ENCODE peak calls at places on chromosomes 13 and 19, in five cellular contexts. V is K562, X is HepG2, U is SK-N-SH, T is GM12878. Z is an unnamed sample.

GRCh38 chr13:39684531-39685137 is 29.2 kb downstream of the COG6 start:
- DNase-seq in V (peak), X (peak), U (peak), T (no peak), Z (no peak)

GRCh38 chr13:20499986-20500385 is 25.7 kb downstream of the CRYL1 start:
- DNase-seq in V (no peak), X (no peak), U (no peak), T (no peak), Z (no peak)

GRCh38 chr13:99481357-99481756 is 19.9 kb upstream of the TM9SF2 start:
- DNase-seq in V (no peak), X (no peak), U (no peak), T (no peak), Z (no peak)

GRCh38 chr19:8609210-8610040 is 1.1 kb downstream of the ADAMTS10 start:
- DNase-seq in V (no peak), X (peak), U (peak), T (no peak), Z (peak)

GRCh38 chr19:14449321-14449720 is 16.2 kb downstream of the PKN1 start:
- DNase-seq in V (no peak), X (no peak), U (no peak), T (no peak), Z (no peak)

GRCh38 chr19:19405919-19406877 is 723 bp downstream of the GATAD2A start:
- DNase-seq in V (peak), X (no peak), U (peak), T (no peak), Z (peak)

GRCh38 chr13:79966039-79966438 is 374.9 kb downstream of the SPRY2 start:
- DNase-seq in V (no peak), X (no peak), U (no peak), T (no peak), Z (peak)

GRCh38 chr13:46181799-46182490 is at the start of gene LCP1:
- DNase-seq in V (peak), X (no peak), U (no peak), T (peak), Z (peak)

GRCh38 chr19:18633321-18633720 is 3.5 kb upstream of the KLHL26 start:
- DNase-seq in V (no peak), X (no peak), U (peak), T (no peak), Z (no peak)

GRCh38 chr13:101942038-101942437 is 459.8 kb downstream of the FGF14 start:
- DNase-seq in V (no peak), X (peak), U (peak), T (no peak), Z (no peak)

GRCh38 chr13:111076156-111077013 is 38.7 kb upstream of the ARHGEF7 start:
- DNase-seq in V (no peak), X (no peak), U (no peak), T (no peak), Z (no peak)

GRCh38 chr19:34662919-34663318 is 14.0 kb downstream of the SCGB2B2 start:
- DNase-seq in V (peak), X (peak), U (peak), T (no peak), Z (peak)

GRCh38 chr19:7478173-7478842 is 10.5 kb downstream of the PEX11G start:
- DNase-seq in V (no peak), X (no peak), U (peak), T (no peak), Z (no peak)

GRCh38 chr19:31349160-31349881 is at the start of gene TSHZ3:
- DNase-seq in V (peak), X (no peak), U (peak), T (no peak), Z (peak)

GRCh38 chr13:97278395-97279078 is 56.4 kb downstream of the MBNL2 start:
- DNase-seq in V (no peak), X (no peak), U (no peak), T (no peak), Z (no peak)

GRCh38 chr19:40523322-40524047 is 53.2 kb upstream of the SHKBP1 start:
- DNase-seq in V (peak), X (peak), U (peak), T (no peak), Z (peak)

GRCh38 chr19:5078179-5078578 is 109.3 kb downstream of the KDM4B start:
- DNase-seq in V (no peak), X (no peak), U (no peak), T (no peak), Z (peak)

GRCh38 chr13:48783831-48784230 is 130.1 kb downstream of the CYSLTR2 start:
- DNase-seq in V (no peak), X (no peak), U (no peak), T (no peak), Z (peak)

GRCh38 chr19:45784096-45784495 is 1.8 kb upstream of the DMPK start:
- DNase-seq in V (no peak), X (no peak), U (no peak), T (no peak), Z (no peak)

GRCh38 chr19:28245937-28246336 is 967.0 kb downstream of the UQCRFS1 start:
- DNase-seq in V (no peak), X (no peak), U (no peak), T (no peak), Z (no peak)

GRCh38 chr13:38905861-38906260 is 84.8 kb downstream of the STOML3 start:
- DNase-seq in V (no peak), X (no peak), U (no peak), T (no peak), Z (no peak)

GRCh38 chr19:51258761-51259160 is 7.9 kb downstream of the SIGLECL1 start:
- DNase-seq in V (no peak), X (no peak), U (no peak), T (no peak), Z (no peak)

GRCh38 chr13:75963318-75963717 is 327.2 kb downstream of the LMO7 start:
- DNase-seq in V (peak), X (peak), U (no peak), T (no peak), Z (no peak)

GRCh38 chr13:107715496-107715895 is 499.8 kb downstream of the LIG4 start:
- DNase-seq in V (no peak), X (no peak), U (no peak), T (no peak), Z (no peak)

GRCh38 chr19:4597975-4598671 is 38.6 kb upstream of the SEMA6B start:
- DNase-seq in V (peak), X (no peak), U (peak), T (no peak), Z (peak)

GRCh38 chr19:17530586-17530985 is 19.1 kb downstream of the PGLS start:
- DNase-seq in V (no peak), X (peak), U (no peak), T (no peak), Z (no peak)

GRCh38 chr19:35395762-35396199 is 24.9 kb downstream of the GPR42 start:
- DNase-seq in V (no peak), X (peak), U (peak), T (no peak), Z (no peak)

GRCh38 chr19:1654178-1654792 is 1.9 kb upstream of the TCF3 start:
- DNase-seq in V (no peak), X (no peak), U (no peak), T (no peak), Z (no peak)

GRCh38 chr19:1355258-1355973 is 28.3 kb upstream of the NDUFS7 start:
- DNase-seq in V (peak), X (no peak), U (peak), T (no peak), Z (no peak)

GRCh38 chr13:91406619-91407018 is 8.2 kb downstream of the GPC5 start:
- DNase-seq in V (peak), X (peak), U (peak), T (no peak), Z (peak)

GRCh38 chr13:85586422-85586831 is 212.8 kb downstream of the SLITRK6 start:
- DNase-seq in V (no peak), X (no peak), U (no peak), T (no peak), Z (no peak)

GRCh38 chr19:23867895-23868294 is 46.8 kb upstream of the ZNF726 start:
- DNase-seq in V (peak), X (no peak), U (peak), T (no peak), Z (no peak)

DNA sequence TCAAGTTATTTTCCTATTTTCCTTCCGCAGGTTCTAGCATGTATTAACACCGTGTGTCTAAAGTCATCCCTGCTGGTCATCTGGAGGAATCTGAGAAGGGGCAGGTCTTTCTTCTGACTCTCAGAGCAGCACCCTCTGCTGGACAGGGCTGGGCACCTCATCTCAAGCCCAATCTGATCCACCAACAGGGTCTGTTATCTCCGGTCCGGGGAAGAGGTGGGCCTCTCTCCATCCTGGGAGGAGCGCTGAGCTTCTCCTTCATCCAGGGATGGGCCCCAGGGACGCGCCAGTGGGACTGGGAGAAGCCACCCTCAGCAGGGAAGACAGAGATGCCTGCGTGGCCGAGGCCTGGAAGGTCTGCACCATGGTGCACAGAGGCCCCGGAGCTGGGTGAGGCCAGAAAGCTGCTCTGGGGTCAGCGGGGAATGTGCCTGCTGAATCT is 26.0 kb upstream of the ZNF331 start:
- DNase-seq in V (peak), X (peak), U (peak), T (no peak), Z (peak)
- TF ChIP-seq GABPA in V (no peak), X (no peak), U (no peak), T (no peak), Z (no peak)

DNA sequence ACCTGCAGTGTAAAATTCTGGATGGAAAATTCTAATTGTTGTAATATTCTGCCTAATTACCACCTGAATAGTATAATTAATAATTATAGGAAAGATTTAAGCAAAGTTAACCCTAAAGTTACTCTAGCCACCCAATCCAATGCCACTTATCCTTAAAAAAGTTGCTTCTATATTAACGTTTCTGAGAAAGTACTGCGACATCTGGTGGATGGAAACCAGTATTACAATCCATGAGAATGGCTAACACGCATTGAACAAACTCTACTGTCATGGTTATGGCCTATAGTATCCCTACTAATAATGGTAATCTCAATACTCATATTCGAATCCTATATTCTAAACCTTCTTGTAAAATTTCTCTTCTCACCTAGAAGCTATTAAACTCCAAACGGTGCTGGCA is 1551.8 kb downstream of the SLITRK1 start:
- DNase-seq in V (peak), X (peak), U (no peak), T (no peak), Z (no peak)
- TF ChIP-seq REST in V (no peak), X (no peak), U (no peak), T (no peak), Z (no peak)

GRCh38 chr13:50592412-50593145 is 250.9 kb downstream of the DLEU7 start:
- DNase-seq in V (no peak), X (no peak), U (no peak), T (no peak), Z (no peak)
- TF ChIP-seq GABPA in V (no peak), X (no peak), U (no peak), T (no peak), Z (no peak)

GRCh38 chr19:42441047-42441440 is 1.7 kb downstream of the CXCL17 start:
- DNase-seq in V (peak), X (peak), U (no peak), T (no peak), Z (peak)
- TF ChIP-seq REST in V (no peak), X (no peak), U (no peak), T (no peak), Z (peak)

DNA sequence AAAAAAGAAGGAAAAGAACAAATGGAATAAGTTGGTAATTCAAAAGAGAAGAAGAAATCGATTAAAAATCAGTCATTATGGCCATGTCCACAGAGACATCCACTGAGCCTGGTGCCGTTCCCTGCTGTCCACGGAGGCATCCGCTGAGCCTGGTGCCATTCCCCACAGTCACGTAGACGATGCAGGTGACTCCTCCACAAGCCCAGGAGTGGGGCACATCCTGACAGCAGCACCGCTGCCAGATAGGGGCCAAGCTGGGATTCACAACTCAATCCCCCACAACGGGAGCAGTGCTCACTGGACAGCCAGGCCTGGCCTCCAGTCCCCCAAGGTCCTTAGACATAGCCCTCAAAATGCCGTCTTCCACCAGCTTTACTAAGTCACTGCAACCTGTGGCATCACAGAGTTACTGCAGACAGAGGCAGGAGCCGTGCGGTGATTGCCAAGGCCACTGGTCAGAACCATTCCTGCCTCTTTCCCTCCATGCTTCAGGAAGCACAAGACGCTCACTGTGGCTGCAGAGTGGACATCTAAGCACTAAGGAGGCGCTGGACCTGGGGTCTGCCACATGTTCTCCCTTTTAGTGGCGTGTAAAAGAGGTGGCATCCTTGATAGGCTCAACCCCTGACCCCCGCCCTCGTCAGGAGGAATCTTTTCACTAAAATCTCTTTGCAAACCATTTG is 131.5 kb upstream of the SPACA7 start:
- DNase-seq in V (no peak), X (no peak), U (no peak), T (no peak), Z (no peak)
- TF ChIP-seq GABPA in V (no peak), X (no peak), U (no peak), T (no peak), Z (no peak)

GRCh38 chr19:33559996-33560395 is 38.4 kb upstream of the PEPD start:
- DNase-seq in V (no peak), X (no peak), U (no peak), T (no peak), Z (no peak)
- TF ChIP-seq REST in V (no peak), X (no peak), U (no peak), T (no peak), Z (no peak)